ENCODE peak calls at places on chromosome 9, in six cellular contexts. Z, C, L, U, H and M are unnamed samples.

GRCh38 chr9:133389025-133389557 is 12.9 kb downstream of the STKLD1 start:
- DNase-seq in C (no peak), L (no peak), Z (no peak), H (no peak), U (no peak), M (no peak)

GRCh38 chr9:6413365-6414263 is 615 bp downstream of the UHRF2 start:
- DNase-seq in L (no peak), H (peak; percentile 25), Z (no peak), C (no peak), U (no peak), M (no peak)

GRCh38 chr9:120923620-120924328 is 2.8 kb downstream of the TRAF1 start:
- DNase-seq in L (no peak), U (no peak), Z (no peak), H (no peak), C (no peak), M (no peak)

GRCh38 chr9:114434878-114435311 is 47.1 kb upstream of the AKNA start:
- DNase-seq in L (no peak), C (no peak), U (peak; percentile 37), Z (no peak), H (no peak), M (no peak)

GRCh38 chr9:84137968-84138367 is 157.4 kb downstream of the RMI1 start:
- DNase-seq in U (no peak), Z (no peak), C (no peak), L (no peak), H (no peak), M (no peak)

GRCh38 chr9:94204174-94204573 is 54.9 kb upstream of the ZNF169 start:
- DNase-seq in C (no peak), Z (no peak), H (no peak), L (no peak), U (no peak), M (no peak)

GRCh38 chr9:136138566-136138965 is 19.9 kb upstream of the TMEM250 start:
- DNase-seq in Z (peak; percentile 92), C (peak; percentile 40), L (no peak), U (no peak), H (no peak), M (no peak)

GRCh38 chr9:83508072-83508471 is 30.1 kb downstream of the FRMD3 start:
- DNase-seq in U (no peak), Z (no peak), H (no peak), L (no peak), C (no peak), M (no peak)

GRCh38 chr9:93303806-93304573 is 120.1 kb downstream of the WNK2 start:
- DNase-seq in H (no peak), L (no peak), Z (no peak), C (peak; percentile 36), U (no peak), M (no peak)

GRCh38 chr9:131018621-131019020 is 9.6 kb downstream of the LAMC3 start:
- DNase-seq in Z (no peak), U (no peak), H (no peak), L (no peak), C (no peak), M (no peak)

GRCh38 chr9:134170525-134171315 is 6.4 kb upstream of the RNU6ATAC start:
- DNase-seq in Z (no peak), U (no peak), C (peak; percentile 48), L (no peak), H (no peak), M (no peak)

GRCh38 chr9:133656211-133657119 is 20.3 kb downstream of the DBH start:
- DNase-seq in C (no peak), H (peak; percentile 59), L (no peak), Z (no peak), U (no peak), M (no peak)

GRCh38 chr9:112694910-112695555 is 22.9 kb downstream of the INIP start:
- DNase-seq in H (no peak), Z (no peak), L (no peak), U (no peak), C (no peak), M (no peak)

GRCh38 chr9:72733896-72734295 is 212.5 kb downstream of the TMC1 start:
- DNase-seq in Z (no peak), C (no peak), L (no peak), H (no peak), U (no peak), M (no peak)

GRCh38 chr9:89410709-89411111 is 87.2 kb downstream of the SEMA4D start:
- DNase-seq in Z (no peak), U (no peak), H (peak; percentile 16), L (no peak), C (no peak), M (no peak)

GRCh38 chr9:38249587-38250210 is 142.8 kb upstream of the ALDH1B1 start:
- DNase-seq in Z (no peak), L (no peak), C (no peak), U (no peak), H (no peak), M (peak; percentile 90)

GRCh38 chr9:110942522-110942921 is 95.7 kb downstream of the LPAR1 start:
- DNase-seq in C (no peak), H (no peak), Z (no peak), U (peak; percentile 65), L (no peak), M (no peak)